ENCODE peak calls at places on chromosomes 12 and 14, in seven cellular contexts. J is neural progenitor cell, P is SK-N-SH, U is MM.1S, Q is mammary epithelial cell, D is K562, E is HCT116. S is an unnamed sample. For H3K79me2 and H3K4me1, the result is how much of the 10 kb centered on the place peaks cover.

GRCh38 chr12:54560374-54560858 is 11.0 kb downstream of the PDE1B start:
- DNase-seq in E (peak), J (peak), D (peak), P (peak), U (no peak), Q (peak), S (peak)

GRCh38 chr12:100427078-100427477 is 46.6 kb upstream of the NR1H4 start:
- DNase-seq in D (no peak), U (no peak), Q (peak), P (no peak), E (peak), J (no peak), S (no peak)

GRCh38 chr12:97425380-97425779 is 37.2 kb upstream of the RMST start:
- DNase-seq in U (no peak), P (no peak), Q (no peak), D (no peak), E (no peak), J (no peak), S (peak)

GRCh38 chr14:61769893-61770292 is 7.7 kb downstream of the SNAPC1 start:
- DNase-seq in D (no peak), J (no peak), U (no peak), P (no peak), Q (no peak), E (no peak), S (no peak)

GRCh38 chr14:60241091-60241490 is 7.9 kb upstream of the PPM1A start:
- DNase-seq in Q (no peak), J (no peak), P (no peak), D (no peak), E (no peak), U (no peak), S (no peak)

GRCh38 chr12:56155256-56155845 is 2.8 kb upstream of the MYL6 start:
- DNase-seq in P (no peak), E (no peak), Q (no peak), U (no peak), J (no peak), D (peak), S (no peak)

GRCh38 chr12:66367015-66367667 is 64.8 kb downstream of the HELB start:
- DNase-seq in E (no peak), U (no peak), P (no peak), Q (no peak), J (peak), D (no peak), S (no peak)

GRCh38 chr12:16158018-16158417 is 119.5 kb downstream of the SLC15A5 start:
- DNase-seq in J (no peak), D (no peak), P (no peak), E (no peak), U (no peak), Q (no peak), S (no peak)

GRCh38 chr14:22474730-22475351 is 114.2 kb downstream of the DAD1 start:
- DNase-seq in Q (no peak), E (no peak), J (no peak), P (no peak), U (no peak), D (no peak), S (no peak)

GRCh38 chr12:56629459-56630179 is 507 bp downstream of the BAZ2A start:
- DNase-seq in D (peak), P (peak), U (peak), Q (peak), J (peak), E (no peak), S (peak)

GRCh38 chr12:26833692-26834168 is 736 bp upstream of the ITPR2 start:
- DNase-seq in P (peak), E (no peak), D (peak), U (peak), Q (peak), J (peak), S (peak)

GRCh38 chr14:38941485-38941884 is 161.6 kb downstream of the SEC23A start:
- DNase-seq in Q (no peak), J (no peak), U (no peak), D (no peak), P (no peak), E (no peak), S (peak)

GRCh38 chr14:39432179-39432618 is at the start of gene FBXO33:
- DNase-seq in D (peak), P (peak), U (peak), Q (peak), E (peak), J (peak), S (peak)

GRCh38 chr12:81668475-81668874 is 90.7 kb downstream of the PPFIA2 start:
- DNase-seq in U (no peak), E (peak), D (no peak), Q (peak), J (no peak), P (no peak), S (no peak)

GRCh38 chr12:110971189-110971920 is 51.0 kb upstream of the MYL2 start:
- DNase-seq in J (no peak), U (no peak), P (no peak), E (no peak), Q (no peak), D (no peak), S (no peak)

GRCh38 chr12:53978477-53979356 is 4.0 kb upstream of the HOTAIR start:
- DNase-seq in J (no peak), D (no peak), P (no peak), Q (no peak), E (no peak), U (no peak), S (peak)

GRCh38 chr14:52355016-52355430 is 40.9 kb downstream of the PTGER2 start:
- DNase-seq in J (peak), E (no peak), D (no peak), Q (peak), P (no peak), U (no peak), S (no peak)

GRCh38 chr12:15863258-15863835 is 18.8 kb upstream of the STRAP start:
- DNase-seq in D (no peak), P (no peak), J (peak), U (no peak), Q (no peak), E (no peak), S (peak)

GRCh38 chr12:49962861-49963765 is 1.4 kb downstream of the AQP5 start:
- DNase-seq in Q (peak), U (no peak), D (no peak), E (peak), P (no peak), J (peak), S (no peak)

GRCh38 chr12:18421840-18422239 is 160.5 kb downstream of the PIK3C2G start:
- DNase-seq in U (no peak), E (no peak), P (no peak), Q (no peak), D (no peak), J (no peak), S (no peak)

GRCh38 chr14:61227893-61228591 is 53.1 kb downstream of the TMEM30B start:
- DNase-seq in P (no peak), J (no peak), Q (no peak), U (no peak), D (no peak), E (no peak), S (no peak)

GRCh38 chr14:73786942-73787759 is 64.5 kb upstream of the PTGR2 start:
- DNase-seq in D (peak), J (peak), E (no peak), Q (peak), P (peak), U (peak), S (peak)

GRCh38 chr14:75279739-75280447 is 1.3 kb downstream of the FOS start:
- DNase-seq in E (no peak), P (peak), Q (peak), U (no peak), D (no peak), J (peak), S (peak)

GRCh38 chr12:74541074-74541473 is 3.4 kb downstream of the ATXN7L3B start:
- DNase-seq in Q (no peak), P (no peak), E (no peak), D (no peak), J (no peak), U (no peak), S (peak)

GRCh38 chr12:91382081-91382543 is 199.5 kb upstream of the DCN start:
- DNase-seq in P (peak), U (peak), D (peak), J (peak), E (peak), Q (peak), S (peak)

GRCh38 chr14:69043007-69043444 is 63.9 kb upstream of the ACTN1 start:
- DNase-seq in Q (no peak), J (no peak), E (no peak), U (no peak), P (peak), D (no peak), S (no peak)

GRCh38 chr12:21941522-21942376 is 523 bp upstream of the ABCC9 start:
- DNase-seq in Q (no peak), P (peak), E (no peak), U (no peak), D (peak), J (peak), S (peak)

GRCh38 chr12:55829967-55830600 is 697 bp upstream of the DNAJC14 start:
- DNase-seq in P (peak), E (no peak), U (no peak), Q (no peak), J (peak), D (peak), S (peak)

GRCh38 chr12:130137141-130138018 is 24.9 kb upstream of the FZD10 start:
- DNase-seq in U (no peak), Q (peak), P (no peak), D (no peak), J (peak), E (no peak), S (peak)

GRCh38 chr14:76918176-76918750 is 92.1 kb downstream of the LRRC74A start:
- DNase-seq in J (no peak), U (no peak), P (peak), E (no peak), Q (no peak), D (no peak), S (no peak)

GRCh38 chr12:106436183-106436582 is 78.6 kb downstream of the POLR3B start:
- DNase-seq in J (peak), U (no peak), Q (peak), D (no peak), P (no peak), E (no peak), S (no peak)

GRCh38 chr12:32466986-32467711 is 67.8 kb downstream of the FGD4 start:
- DNase-seq in J (no peak), P (no peak), D (no peak), E (no peak), Q (no peak), U (peak), S (no peak)

GRCh38 chr14:54786816-54787215 is 115.8 kb downstream of the GCH1 start:
- DNase-seq in Q (no peak), P (no peak), E (no peak), J (no peak), U (no peak), D (no peak), S (no peak)

GRCh38 chr12:132570635-132571034 is 39.7 kb downstream of the LRCOL1 start:
- DNase-seq in U (no peak), P (no peak), J (no peak), Q (no peak), E (no peak), D (no peak), S (no peak)

GRCh38 chr12:27177716-27178115 is 66.4 kb upstream of the STK38L start:
- DNase-seq in E (no peak), J (no peak), P (no peak), Q (peak), U (no peak), D (no peak), S (no peak)

GRCh38 chr14:61925043-61925442 is 162.8 kb downstream of the SNAPC1 start:
- DNase-seq in E (peak), Q (peak), P (no peak), U (no peak), J (peak), D (peak), S (peak)

GRCh38 chr12:114411081-114411836 is 5.3 kb upstream of the TBX5 start:
- DNase-seq in Q (no peak), J (no peak), P (no peak), U (no peak), D (no peak), E (no peak), S (no peak)

DNA sequence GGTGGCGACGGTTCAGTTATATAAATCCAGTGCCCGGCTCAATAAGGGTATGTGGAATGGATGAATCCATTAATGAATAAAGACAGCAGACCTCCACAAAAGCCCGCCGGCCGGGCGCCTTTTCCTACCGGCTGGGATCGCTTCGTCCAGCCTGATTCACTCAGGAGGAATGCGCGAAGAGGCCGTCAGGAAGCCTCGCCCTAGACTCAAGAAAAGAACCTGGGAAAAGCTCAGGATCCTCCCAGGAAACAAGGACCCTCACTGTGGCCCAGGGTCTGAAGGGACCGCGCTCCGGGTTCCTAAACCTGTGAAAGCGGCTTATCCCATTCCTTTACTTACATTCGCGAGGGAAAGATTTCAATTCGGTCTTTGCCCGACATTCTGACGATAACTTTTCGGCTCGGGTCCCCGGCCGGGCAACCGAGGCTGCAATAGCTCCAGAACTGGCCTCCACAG is 257 bp downstream of the ATP6V1D start:
- DNase-seq in E (no peak), Q (no peak), P (no peak), J (peak), D (no peak), U (no peak), S (peak)
- H3K79me2 ChIP-seq in E (half or more), Q (half or more), P (half or more), J (half or more), D (half or more), U (half or more), S (half or more)

DNA sequence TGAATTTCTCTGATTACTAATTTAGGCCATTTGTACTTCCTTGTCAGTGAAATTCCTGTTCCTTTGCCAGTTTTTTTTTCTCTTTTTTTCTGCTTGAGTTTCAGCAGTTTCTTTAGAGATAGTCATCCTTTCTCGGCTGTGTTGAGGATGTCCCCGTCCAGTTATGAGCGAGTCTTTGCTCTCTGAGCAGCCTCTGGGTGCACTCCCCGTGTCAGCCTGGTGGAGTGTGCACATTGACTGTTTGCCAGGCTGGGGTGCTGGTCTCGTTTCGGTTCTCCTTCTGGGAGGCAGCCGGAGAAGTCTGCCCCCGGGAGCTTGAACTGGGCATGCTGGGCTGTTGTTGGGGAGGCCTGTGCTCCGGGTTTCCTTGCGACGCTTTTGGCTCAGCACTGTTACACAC is 3.0 kb downstream of the PACS2 start:
- DNase-seq in E (no peak), D (no peak), J (no peak), P (peak), U (no peak), Q (no peak), S (no peak)
- H3K4me1 ChIP-seq in E (under half), D (under half), J (under half), P (under half), U (under half), Q (under half), S (under half)

GRCh38 chr14:24190416-24190815 is 1.8 kb upstream of the IPO4 start:
- DNase-seq in E (no peak), D (no peak), U (no peak), Q (no peak), J (no peak), P (no peak), S (no peak)

GRCh38 chr14:24187538-24187915 is 1.1 kb downstream of the IPO4 start:
- DNase-seq in U (no peak), P (no peak), J (no peak), E (no peak), D (no peak), Q (no peak), S (no peak)

GRCh38 chr14:24189059-24189375 is 401 bp upstream of the IPO4 start:
- DNase-seq in E (no peak), P (no peak), J (no peak), D (no peak), U (no peak), Q (no peak), S (no peak)

GRCh38 chr14:24188251-24189058 is at the start of gene IPO4:
- DNase-seq in U (peak), E (peak), J (peak), D (peak), P (peak), Q (peak), S (peak)

GRCh38 chr14:24189460-24189859 is 844 bp upstream of the IPO4 start:
- DNase-seq in J (no peak), E (no peak), U (no peak), D (no peak), P (no peak), Q (no peak), S (no peak)
- H3K4me3 ChIP-seq in J (peak), E (peak), U (no peak), D (no peak), P (no peak), Q (no peak), S (no peak)

GRCh38 chr14:99212646-99213045 is 59.4 kb downstream of the BCL11B start:
- DNase-seq in D (no peak), P (no peak), U (no peak), Q (no peak), E (no peak), J (no peak), S (no peak)

GRCh38 chr14:99211410-99211809 is 60.6 kb downstream of the BCL11B start:
- DNase-seq in J (no peak), E (no peak), Q (no peak), U (no peak), P (no peak), D (no peak), S (no peak)

GRCh38 chr14:99213603-99214002 is 58.4 kb downstream of the BCL11B start:
- DNase-seq in D (no peak), Q (no peak), E (no peak), U (no peak), J (no peak), P (no peak), S (no peak)

GRCh38 chr14:99213101-99213500 is 58.9 kb downstream of the BCL11B start:
- DNase-seq in J (no peak), P (no peak), E (no peak), Q (no peak), U (no peak), D (no peak), S (no peak)

DNA sequence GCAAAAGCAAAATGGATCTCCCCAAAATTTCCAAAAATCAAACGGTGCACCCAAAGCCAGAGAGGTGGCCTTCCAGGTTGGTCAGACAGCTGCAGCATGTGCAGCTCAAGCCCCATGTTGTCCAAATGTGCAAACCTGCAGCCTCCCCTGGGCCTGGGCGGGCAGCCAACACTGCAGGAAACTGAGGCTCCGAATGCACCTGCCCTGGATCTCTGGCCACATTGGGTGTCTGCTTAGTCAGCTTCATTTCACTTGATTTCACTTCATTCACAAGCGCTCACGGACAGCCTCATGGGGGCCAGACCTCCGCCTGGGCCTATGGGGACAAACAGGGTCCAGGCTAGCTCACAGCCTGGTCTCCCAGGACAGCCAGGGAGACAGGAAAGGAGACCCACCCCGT is 59.8 kb downstream of the BCL11B start:
- DNase-seq in P (no peak), D (no peak), J (no peak), Q (no peak), E (no peak), U (no peak), S (no peak)
- H3K79me2 ChIP-seq in P (under half), D (under half), J (under half), Q (half or more), E (under half), U (under half), S (half or more)

DNA sequence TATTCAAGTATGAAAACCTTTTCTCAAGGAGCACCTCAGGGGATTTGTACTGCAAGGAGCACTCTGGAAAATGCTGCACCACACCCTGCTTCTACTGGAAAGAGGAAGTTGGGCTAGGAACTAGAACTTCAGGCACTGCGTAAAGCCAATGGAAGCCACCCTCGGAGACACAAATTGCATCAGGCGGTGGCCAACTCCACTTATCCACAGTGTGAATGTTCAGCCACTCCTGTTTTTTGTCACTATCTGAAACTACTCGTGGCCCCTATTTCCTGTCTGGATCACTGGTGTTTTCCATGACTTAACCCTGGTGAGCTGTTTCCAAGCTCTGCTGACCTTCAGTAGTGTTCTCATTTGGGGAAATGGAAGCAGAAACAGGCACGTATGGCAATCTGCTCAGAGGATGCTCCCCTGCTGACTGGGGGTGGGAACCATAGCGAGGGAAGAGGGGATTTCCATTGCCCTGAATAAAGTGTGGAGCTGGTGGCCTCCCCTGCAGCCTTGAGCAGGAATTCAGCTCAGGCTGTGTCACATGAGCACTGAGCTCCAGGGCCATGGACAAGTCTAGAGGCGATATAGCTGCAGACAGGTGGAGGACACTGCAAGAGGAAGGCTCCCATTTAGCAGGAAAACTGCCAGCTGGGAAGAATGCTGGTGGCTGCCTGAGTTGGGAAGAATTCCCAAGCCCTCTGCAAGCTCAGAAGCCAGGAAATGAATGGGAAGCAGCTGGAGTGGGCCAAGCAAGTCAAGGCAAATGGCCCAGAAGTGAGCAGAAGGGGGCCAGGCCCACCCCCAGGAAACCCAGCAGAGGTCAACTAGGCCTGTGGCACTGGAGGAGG is 50.5 kb upstream of the RAP1B start:
- DNase-seq in J (peak), Q (no peak), D (peak), E (no peak), P (no peak), U (no peak), S (peak)
- H3K4me1 ChIP-seq in J (under half), Q (under half), D (under half), E (under half), P (under half), U (under half), S (under half)

S was measured in GM23338.